ENCODE peak calls at places on chromosomes 6 and 20, in six cellular contexts. One of them, this sample, is unnamed. For H3K4me1, the result is how much of the 10 kb centered on the place peaks cover.

GRCh38 chr6:8084586-8084985 is 17.8 kb downstream of the EEF1E1 start:
- DNase-seq in cardiac muscle cell: peak
- DNase-seq in heart left ventricle: no peak
- DNase-seq in upper lobe of right lung: no peak
- DNase-seq in lower lobe of right lung: no peak
- DNase-seq in right lobe of liver: no peak
- DNase-seq in this sample: no peak

GRCh38 chr6:16659471-16660156 is 101.6 kb downstream of the ATXN1 start:
- DNase-seq in cardiac muscle cell: peak
- DNase-seq in heart left ventricle: no peak
- DNase-seq in upper lobe of right lung: no peak
- DNase-seq in lower lobe of right lung: no peak
- DNase-seq in right lobe of liver: no peak
- DNase-seq in this sample: no peak

GRCh38 chr6:38634518-38634917 is 5.2 kb downstream of the BTBD9 start:
- DNase-seq in cardiac muscle cell: peak
- DNase-seq in heart left ventricle: no peak
- DNase-seq in upper lobe of right lung: no peak
- DNase-seq in lower lobe of right lung: no peak
- DNase-seq in right lobe of liver: no peak
- DNase-seq in this sample: no peak

GRCh38 chr6:31174378-31174777 is 3.9 kb upstream of the POU5F1 start:
- DNase-seq in cardiac muscle cell: no peak
- DNase-seq in heart left ventricle: no peak
- DNase-seq in upper lobe of right lung: no peak
- DNase-seq in lower lobe of right lung: peak
- DNase-seq in right lobe of liver: no peak
- DNase-seq in this sample: no peak

GRCh38 chr20:19975901-19976300 is 41.3 kb upstream of the NAA20 start:
- DNase-seq in cardiac muscle cell: peak
- DNase-seq in heart left ventricle: peak
- DNase-seq in upper lobe of right lung: no peak
- DNase-seq in lower lobe of right lung: no peak
- DNase-seq in right lobe of liver: no peak
- DNase-seq in this sample: no peak

GRCh38 chr6:143368426-143368825 is 82.1 kb downstream of the ADAT2 start:
- DNase-seq in cardiac muscle cell: peak
- DNase-seq in heart left ventricle: no peak
- DNase-seq in upper lobe of right lung: no peak
- DNase-seq in lower lobe of right lung: no peak
- DNase-seq in right lobe of liver: no peak
- DNase-seq in this sample: no peak

GRCh38 chr6:32146287-32146686 is 5.5 kb downstream of the PRRT1 start:
- DNase-seq in cardiac muscle cell: peak
- DNase-seq in heart left ventricle: no peak
- DNase-seq in upper lobe of right lung: no peak
- DNase-seq in lower lobe of right lung: no peak
- DNase-seq in right lobe of liver: no peak
- DNase-seq in this sample: no peak

GRCh38 chr6:119339941-119340456 is 9.6 kb downstream of the MAN1A1 start:
- DNase-seq in cardiac muscle cell: no peak
- DNase-seq in heart left ventricle: no peak
- DNase-seq in upper lobe of right lung: no peak
- DNase-seq in lower lobe of right lung: peak
- DNase-seq in right lobe of liver: no peak
- DNase-seq in this sample: no peak

GRCh38 chr6:94163877-94164276 is 744.5 kb upstream of the EPHA7 start:
- DNase-seq in cardiac muscle cell: no peak
- DNase-seq in heart left ventricle: no peak
- DNase-seq in upper lobe of right lung: no peak
- DNase-seq in lower lobe of right lung: no peak
- DNase-seq in right lobe of liver: no peak
- DNase-seq in this sample: no peak

GRCh38 chr6:162613310-162613709 is 114.3 kb downstream of the PRKN start:
- DNase-seq in cardiac muscle cell: no peak
- DNase-seq in heart left ventricle: no peak
- DNase-seq in upper lobe of right lung: no peak
- DNase-seq in lower lobe of right lung: no peak
- DNase-seq in right lobe of liver: no peak
- DNase-seq in this sample: no peak

GRCh38 chr6:154960299-154960796 is 34.8 kb upstream of the TIAM2 start:
- DNase-seq in cardiac muscle cell: no peak
- DNase-seq in heart left ventricle: peak
- DNase-seq in upper lobe of right lung: no peak
- DNase-seq in lower lobe of right lung: no peak
- DNase-seq in right lobe of liver: no peak
- DNase-seq in this sample: peak

GRCh38 chr6:53395986-53396385 is 47.2 kb upstream of the ELOVL5 start:
- DNase-seq in cardiac muscle cell: no peak
- DNase-seq in heart left ventricle: no peak
- DNase-seq in upper lobe of right lung: no peak
- DNase-seq in lower lobe of right lung: no peak
- DNase-seq in right lobe of liver: no peak
- DNase-seq in this sample: no peak

GRCh38 chr20:37081717-37082289 is 14.0 kb downstream of the RBL1 start:
- DNase-seq in cardiac muscle cell: peak
- DNase-seq in heart left ventricle: no peak
- DNase-seq in upper lobe of right lung: no peak
- DNase-seq in lower lobe of right lung: no peak
- DNase-seq in right lobe of liver: no peak
- DNase-seq in this sample: no peak

GRCh38 chr20:36399147-36399968 is 93.2 kb downstream of the DLGAP4 start:
- DNase-seq in cardiac muscle cell: peak
- DNase-seq in heart left ventricle: no peak
- DNase-seq in upper lobe of right lung: no peak
- DNase-seq in lower lobe of right lung: no peak
- DNase-seq in right lobe of liver: no peak
- DNase-seq in this sample: no peak

GRCh38 chr20:58706975-58707681 is 14.5 kb downstream of the NPEPL1 start:
- DNase-seq in cardiac muscle cell: no peak
- DNase-seq in heart left ventricle: no peak
- DNase-seq in upper lobe of right lung: peak
- DNase-seq in lower lobe of right lung: no peak
- DNase-seq in right lobe of liver: peak
- DNase-seq in this sample: no peak

GRCh38 chr20:46959081-46959692 is 64.5 kb downstream of the EYA2 start:
- DNase-seq in cardiac muscle cell: peak
- DNase-seq in heart left ventricle: no peak
- DNase-seq in upper lobe of right lung: no peak
- DNase-seq in lower lobe of right lung: no peak
- DNase-seq in right lobe of liver: no peak
- DNase-seq in this sample: no peak

GRCh38 chr6:170308761-170309160 is 2.2 kb downstream of the FAM120B start:
- DNase-seq in cardiac muscle cell: no peak
- DNase-seq in heart left ventricle: no peak
- DNase-seq in upper lobe of right lung: no peak
- DNase-seq in lower lobe of right lung: no peak
- DNase-seq in right lobe of liver: no peak
- DNase-seq in this sample: no peak

DNA sequence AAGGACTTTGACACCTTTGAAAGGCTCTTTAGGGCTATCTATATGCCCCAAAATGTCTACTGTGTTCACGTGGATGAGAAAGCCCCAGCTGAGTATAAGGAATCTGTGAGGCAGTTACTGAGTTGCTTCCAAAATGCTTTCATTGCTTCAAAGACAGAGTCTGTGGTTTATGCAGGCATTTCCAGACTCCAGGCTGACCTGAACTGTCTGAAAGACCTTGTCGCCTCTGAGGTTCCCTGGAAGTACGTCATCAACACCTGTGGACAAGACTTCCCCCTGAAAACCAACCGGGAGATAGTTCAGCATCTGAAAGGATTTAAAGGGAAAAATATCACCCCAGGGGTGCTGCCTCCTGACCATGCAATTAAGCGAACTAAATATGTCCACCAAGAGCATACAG is 65.2 kb downstream of the GCNT2 start:
- DNase-seq in cardiac muscle cell: no peak
- DNase-seq in heart left ventricle: no peak
- DNase-seq in upper lobe of right lung: no peak
- DNase-seq in lower lobe of right lung: no peak
- DNase-seq in right lobe of liver: no peak
- DNase-seq in this sample: no peak
- H3K4me1 ChIP-seq in cardiac muscle cell: half or more
- H3K4me1 ChIP-seq in heart left ventricle: under half
- H3K4me1 ChIP-seq in upper lobe of right lung: under half
- H3K4me1 ChIP-seq in lower lobe of right lung: under half
- H3K4me1 ChIP-seq in right lobe of liver: under half
- H3K4me1 ChIP-seq in this sample: under half

GRCh38 chr6:37565267-37566208 is 65.8 kb upstream of the CCDC167 start:
- DNase-seq in cardiac muscle cell: no peak
- DNase-seq in heart left ventricle: no peak
- DNase-seq in upper lobe of right lung: no peak
- DNase-seq in lower lobe of right lung: no peak
- DNase-seq in right lobe of liver: no peak
- DNase-seq in this sample: no peak
- TF ChIP-seq CTCF in cardiac muscle cell: no peak
- TF ChIP-seq CTCF in heart left ventricle: no peak
- TF ChIP-seq CTCF in upper lobe of right lung: no peak
- TF ChIP-seq CTCF in lower lobe of right lung: no peak
- TF ChIP-seq CTCF in right lobe of liver: no peak
- TF ChIP-seq CTCF in this sample: no peak

GRCh38 chr20:57678340-57678739 is 31.5 kb downstream of the PMEPA1 start:
- DNase-seq in cardiac muscle cell: no peak
- DNase-seq in heart left ventricle: peak
- DNase-seq in upper lobe of right lung: no peak
- DNase-seq in lower lobe of right lung: no peak
- DNase-seq in right lobe of liver: no peak
- DNase-seq in this sample: no peak
- H3K4me1 ChIP-seq in cardiac muscle cell: under half
- H3K4me1 ChIP-seq in heart left ventricle: under half
- H3K4me1 ChIP-seq in upper lobe of right lung: under half
- H3K4me1 ChIP-seq in lower lobe of right lung: under half
- H3K4me1 ChIP-seq in right lobe of liver: under half
- H3K4me1 ChIP-seq in this sample: half or more

GRCh38 chr20:43923322-43923721 is 8.7 kb downstream of the TOX2 start:
- DNase-seq in cardiac muscle cell: no peak
- DNase-seq in heart left ventricle: no peak
- DNase-seq in upper lobe of right lung: peak
- DNase-seq in lower lobe of right lung: no peak
- DNase-seq in right lobe of liver: no peak
- DNase-seq in this sample: peak
- TF ChIP-seq CTCF in cardiac muscle cell: no peak
- TF ChIP-seq CTCF in heart left ventricle: no peak
- TF ChIP-seq CTCF in upper lobe of right lung: no peak
- TF ChIP-seq CTCF in lower lobe of right lung: no peak
- TF ChIP-seq CTCF in right lobe of liver: no peak
- TF ChIP-seq CTCF in this sample: no peak

DNA sequence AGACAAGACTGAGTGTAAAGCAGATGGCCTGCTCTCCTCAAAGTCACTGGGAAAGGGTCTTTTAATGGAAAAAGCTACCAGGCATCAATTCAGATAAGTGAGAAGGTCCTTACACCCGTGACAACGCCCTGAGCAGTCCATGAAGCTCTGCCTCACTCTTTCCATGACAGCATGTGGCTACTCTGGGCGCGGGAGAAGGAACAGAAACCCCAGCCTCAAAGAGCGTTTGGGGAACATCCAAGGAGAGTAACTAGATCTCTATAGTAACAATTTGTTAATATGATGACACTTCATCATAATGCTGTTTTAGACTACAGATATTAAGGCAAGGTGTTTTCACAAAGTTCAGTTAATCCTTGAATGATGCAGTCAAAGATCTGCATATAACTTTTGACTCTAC is 55.3 kb downstream of the KIF6 start:
- DNase-seq in cardiac muscle cell: no peak
- DNase-seq in heart left ventricle: no peak
- DNase-seq in upper lobe of right lung: no peak
- DNase-seq in lower lobe of right lung: no peak
- DNase-seq in right lobe of liver: no peak
- DNase-seq in this sample: no peak
- H3K4me1 ChIP-seq in cardiac muscle cell: under half
- H3K4me1 ChIP-seq in heart left ventricle: under half
- H3K4me1 ChIP-seq in upper lobe of right lung: under half
- H3K4me1 ChIP-seq in lower lobe of right lung: under half
- H3K4me1 ChIP-seq in right lobe of liver: under half
- H3K4me1 ChIP-seq in this sample: under half

DNA sequence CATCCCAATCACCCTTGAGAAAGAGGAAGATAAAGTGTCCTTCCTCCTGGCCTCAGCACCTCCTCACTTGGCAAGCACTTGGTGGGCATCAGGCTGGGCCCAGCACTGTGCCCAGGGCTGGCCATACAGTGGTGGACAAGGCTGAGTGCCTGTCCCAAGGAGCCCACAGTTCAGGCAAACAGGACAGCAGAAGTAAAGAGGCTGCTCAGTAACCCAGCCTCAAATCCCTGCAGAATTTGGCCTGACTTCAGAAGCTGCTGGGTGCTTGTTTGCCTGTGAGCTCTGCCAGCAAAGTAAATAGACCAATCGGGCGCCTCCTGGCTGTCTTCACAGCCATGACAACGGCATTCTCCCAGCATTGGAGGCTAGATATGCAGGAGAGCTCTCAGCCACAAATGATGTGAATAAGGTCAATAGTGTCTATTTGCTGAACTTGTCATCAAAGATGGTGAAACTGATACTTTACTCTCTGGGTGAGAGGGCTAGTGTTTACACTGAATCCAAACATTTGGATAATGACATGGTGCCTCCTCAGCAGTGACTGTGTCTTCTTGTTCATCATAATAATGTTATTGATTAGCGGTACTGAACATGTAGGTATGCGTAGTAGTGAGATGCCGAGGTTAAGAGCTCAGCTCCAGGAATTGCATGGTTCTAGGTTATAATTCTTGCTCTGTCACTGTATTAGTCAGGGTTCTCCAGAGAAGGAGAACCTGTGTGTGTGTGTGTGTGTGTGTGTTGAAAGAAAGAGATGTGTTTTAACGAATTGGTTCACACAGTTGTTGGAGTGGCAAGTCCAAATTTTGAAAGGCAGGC is 36.9 kb upstream of the FANCE start:
- DNase-seq in cardiac muscle cell: peak
- DNase-seq in heart left ventricle: peak
- DNase-seq in upper lobe of right lung: peak
- DNase-seq in lower lobe of right lung: peak
- DNase-seq in right lobe of liver: peak
- DNase-seq in this sample: peak
- TF ChIP-seq CTCF in cardiac muscle cell: peak
- TF ChIP-seq CTCF in heart left ventricle: peak
- TF ChIP-seq CTCF in upper lobe of right lung: peak
- TF ChIP-seq CTCF in lower lobe of right lung: peak
- TF ChIP-seq CTCF in right lobe of liver: peak
- TF ChIP-seq CTCF in this sample: peak

GRCh38 chr6:25012657-25013056 is 76.9 kb upstream of the RIPOR2 start:
- DNase-seq in cardiac muscle cell: peak
- DNase-seq in heart left ventricle: no peak
- DNase-seq in upper lobe of right lung: no peak
- DNase-seq in lower lobe of right lung: no peak
- DNase-seq in right lobe of liver: no peak
- DNase-seq in this sample: no peak
- H3K4me1 ChIP-seq in cardiac muscle cell: under half
- H3K4me1 ChIP-seq in heart left ventricle: under half
- H3K4me1 ChIP-seq in upper lobe of right lung: under half
- H3K4me1 ChIP-seq in lower lobe of right lung: under half
- H3K4me1 ChIP-seq in right lobe of liver: under half
- H3K4me1 ChIP-seq in this sample: under half

GRCh38 chr6:109095036-109095820 is at the start of gene CEP57L1:
- DNase-seq in cardiac muscle cell: peak
- DNase-seq in heart left ventricle: peak
- DNase-seq in upper lobe of right lung: peak
- DNase-seq in lower lobe of right lung: peak
- DNase-seq in right lobe of liver: peak
- DNase-seq in this sample: peak
- TF ChIP-seq CTCF in cardiac muscle cell: no peak
- TF ChIP-seq CTCF in heart left ventricle: no peak
- TF ChIP-seq CTCF in upper lobe of right lung: no peak
- TF ChIP-seq CTCF in lower lobe of right lung: no peak
- TF ChIP-seq CTCF in right lobe of liver: peak
- TF ChIP-seq CTCF in this sample: peak